ENCODE peak calls at places on chromosome 6, in ten cellular contexts. V is heart left ventricle, Z is GM23248, I is tibial nerve, E is transverse colon, Y is pancreas, L is HepG2, O is upper lobe of left lung, B is heart right ventricle, J is adrenal gland. N is an unnamed sample.

GRCh38 chr6:40586800-40587201 is 363 bp downstream of the LRFN2 start:
- DNase-seq in V (no peak), Z (peak; percentile 34), I (no peak), E (no peak), Y (peak; percentile 66), L (no peak), O (no peak), B (no peak), J (no peak), N (no peak)

GRCh38 chr6:31170987-31171671 is 647 bp upstream of the POU5F1 start:
- DNase-seq in V (no peak), Z (no peak), I (no peak), E (no peak), Y (no peak), L (no peak), O (no peak), B (no peak), J (no peak), N (no peak)

GRCh38 chr6:40903456-40903855 is 135.6 kb downstream of the UNC5CL start:
- DNase-seq in V (no peak), Z (peak; percentile 54), I (no peak), E (no peak), Y (no peak), L (no peak), O (no peak), B (no peak), J (no peak), N (no peak)

GRCh38 chr6:38495922-38496635 is 143.7 kb downstream of the BTBD9 start:
- DNase-seq in V (no peak), Z (peak; percentile 30), I (no peak), E (no peak), Y (no peak), L (no peak), O (no peak), B (no peak), J (peak; percentile 24), N (no peak)

GRCh38 chr6:36851149-36851614 is 11.9 kb upstream of the CPNE5 start:
- DNase-seq in V (no peak), Z (peak; percentile 76), I (peak; percentile 72), E (peak; percentile 46), Y (no peak), L (peak; percentile 69), O (peak; percentile 43), B (peak; percentile 71), J (peak; percentile 65), N (no peak)

GRCh38 chr6:168506460-168506859 is 65.5 kb downstream of the SMOC2 start:
- DNase-seq in V (no peak), Z (no peak), I (no peak), E (no peak), Y (no peak), L (no peak), O (no peak), B (no peak), J (no peak), N (no peak)

GRCh38 chr6:15322781-15323536 is 77.1 kb downstream of the JARID2 start:
- DNase-seq in V (no peak), Z (no peak), I (no peak), E (peak; percentile 61), Y (no peak), L (no peak), O (no peak), B (no peak), J (no peak), N (no peak)

GRCh38 chr6:105452924-105453756 is 50.3 kb upstream of the PREP start:
- DNase-seq in V (no peak), Z (no peak), I (no peak), E (peak; percentile 25), Y (no peak), L (no peak), O (peak; percentile 44), B (no peak), J (no peak), N (no peak)

GRCh38 chr6:12418946-12419345 is 128.8 kb downstream of the EDN1 start:
- DNase-seq in V (no peak), Z (no peak), I (no peak), E (no peak), Y (no peak), L (no peak), O (no peak), B (no peak), J (no peak), N (no peak)

GRCh38 chr6:15953152-15953880 is 175.6 kb upstream of the MYLIP start:
- DNase-seq in V (peak; percentile 39), Z (peak; percentile 48), I (no peak), E (no peak), Y (no peak), L (no peak), O (no peak), B (peak; percentile 7), J (no peak), N (no peak)

GRCh38 chr6:106820412-106820852 is 154.1 kb downstream of the CD24 start:
- DNase-seq in V (no peak), Z (peak; percentile 12), I (no peak), E (no peak), Y (no peak), L (no peak), O (no peak), B (no peak), J (no peak), N (no peak)

DNA sequence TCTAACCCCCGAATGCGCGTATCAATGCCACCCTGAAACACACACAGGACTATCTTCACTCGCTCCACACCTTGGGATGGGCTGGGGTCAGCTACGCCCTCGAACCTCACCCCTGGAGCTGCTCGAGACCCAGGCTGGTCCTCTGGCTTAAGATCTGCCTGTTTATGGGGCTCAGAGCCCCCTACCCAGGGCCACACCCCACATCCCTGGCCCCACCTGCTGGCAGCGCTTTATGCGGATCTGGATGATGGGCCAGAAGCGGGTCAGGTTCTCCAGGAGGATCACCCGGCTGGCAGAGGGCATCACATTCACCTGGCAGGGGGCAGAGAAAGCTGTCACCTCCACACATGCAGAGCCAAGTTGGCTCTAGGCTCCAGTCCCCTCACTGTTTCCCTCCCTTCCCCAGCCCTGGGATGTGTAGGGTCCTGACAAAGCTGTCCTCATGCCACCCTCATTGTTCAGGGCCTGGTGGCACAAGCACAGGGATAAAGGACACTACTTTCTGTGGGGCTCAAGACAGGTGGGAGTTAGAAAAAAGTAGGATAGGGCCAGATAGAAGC is 8.2 kb downstream of the CUL7 start:
- DNase-seq in V (no peak), Z (no peak), I (no peak), E (no peak), Y (no peak), L (no peak), O (no peak), B (no peak), J (no peak), N (no peak)
- H3K36me3 ChIP-seq in V (peaks cover 91% of the 10 kb centered on the region), Z (peaks cover 26% of the 10 kb centered on the region), I (no peaks in the 10 kb centered on the region), E (no peaks in the 10 kb centered on the region), Y (peaks cover 41% of the 10 kb centered on the region), L (peaks cover 50% of the 10 kb centered on the region), O (peaks cover 88% of the 10 kb centered on the region), B (peaks cover 7% of the 10 kb centered on the region), J (peaks cover 76% of the 10 kb centered on the region), N (peaks cover 14% of the 10 kb centered on the region)

GRCh38 chr6:108247965-108248536 is 12.8 kb downstream of the SNX3 start:
- DNase-seq in V (no peak), Z (no peak), I (no peak), E (no peak), Y (no peak), L (no peak), O (no peak), B (no peak), J (no peak), N (no peak)

GRCh38 chr6:108254436-108255410 is 6.1 kb downstream of the SNX3 start:
- DNase-seq in V (no peak), Z (no peak), I (no peak), E (no peak), Y (no peak), L (no peak), O (no peak), B (no peak), J (no peak), N (no peak)

GRCh38 chr6:108250240-108250866 is 10.5 kb downstream of the SNX3 start:
- DNase-seq in V (no peak), Z (peak; percentile 29), I (no peak), E (no peak), Y (no peak), L (no peak), O (no peak), B (no peak), J (no peak), N (peak; percentile 25)

GRCh38 chr6:108251252-108251651 is 9.6 kb downstream of the SNX3 start:
- DNase-seq in V (no peak), Z (no peak), I (no peak), E (no peak), Y (no peak), L (no peak), O (no peak), B (no peak), J (no peak), N (no peak)

GRCh38 chr6:108252055-108252454 is 8.8 kb downstream of the SNX3 start:
- DNase-seq in V (no peak), Z (no peak), I (no peak), E (no peak), Y (no peak), L (no peak), O (no peak), B (no peak), J (no peak), N (no peak)
- H3K36me3 ChIP-seq in V (peaks cover 2% of the 10 kb centered on the region), Z (peaks cover 5% of the 10 kb centered on the region), I (no peaks in the 10 kb centered on the region), E (no peaks in the 10 kb centered on the region), Y (no peaks in the 10 kb centered on the region), L (peaks cover 2% of the 10 kb centered on the region), O (peaks cover 8% of the 10 kb centered on the region), B (no peaks in the 10 kb centered on the region), J (no peaks in the 10 kb centered on the region), N (no peaks in the 10 kb centered on the region)

GRCh38 chr6:363291-363690 is 28.3 kb upstream of the IRF4 start:
- DNase-seq in V (no peak), Z (no peak), I (no peak), E (no peak), Y (peak; percentile 37), L (no peak), O (no peak), B (no peak), J (no peak), N (no peak)
- H3K36me3 ChIP-seq in V (no peaks in the 10 kb centered on the region), Z (no peaks in the 10 kb centered on the region), I (no peaks in the 10 kb centered on the region), E (no peaks in the 10 kb centered on the region), Y (no peaks in the 10 kb centered on the region), L (no peaks in the 10 kb centered on the region), O (no peaks in the 10 kb centered on the region), B (no peaks in the 10 kb centered on the region), J (no peaks in the 10 kb centered on the region), N (no peaks in the 10 kb centered on the region)

GRCh38 chr6:163573503-163574179 is 159.1 kb downstream of the QKI start:
- DNase-seq in V (no peak), Z (no peak), I (no peak), E (no peak), Y (no peak), L (no peak), O (no peak), B (no peak), J (no peak), N (no peak)

GRCh38 chr6:163571730-163572129 is 157.2 kb downstream of the QKI start:
- DNase-seq in V (no peak), Z (no peak), I (no peak), E (no peak), Y (no peak), L (no peak), O (no peak), B (no peak), J (no peak), N (no peak)

GRCh38 chr6:163572612-163573011 is 158.1 kb downstream of the QKI start:
- DNase-seq in V (no peak), Z (no peak), I (no peak), E (no peak), Y (no peak), L (no peak), O (no peak), B (no peak), J (no peak), N (no peak)

GRCh38 chr6:163568275-163568674 is 153.8 kb downstream of the QKI start:
- DNase-seq in V (no peak), Z (no peak), I (no peak), E (no peak), Y (no peak), L (no peak), O (no peak), B (no peak), J (no peak), N (no peak)

GRCh38 chr6:163570579-163571231 is 156.2 kb downstream of the QKI start:
- DNase-seq in V (no peak), Z (no peak), I (no peak), E (no peak), Y (no peak), L (no peak), O (no peak), B (no peak), J (no peak), N (no peak)
- H3K36me3 ChIP-seq in V (peaks cover 84% of the 10 kb centered on the region), Z (peaks cover 32% of the 10 kb centered on the region), I (no peaks in the 10 kb centered on the region), E (no peaks in the 10 kb centered on the region), Y (peaks cover 9% of the 10 kb centered on the region), L (peaks cover 4% of the 10 kb centered on the region), O (peaks cover 52% of the 10 kb centered on the region), B (peaks cover 13% of the 10 kb centered on the region), J (peaks cover 4% of the 10 kb centered on the region), N (no peaks in the 10 kb centered on the region)